ENCODE peak calls at places on chromosome 5, in four cellular contexts. L, G, H and Q are unnamed samples.

GRCh38 chr5:160097981-160098380 is 21.3 kb downstream of the PWWP2A start:
- DNase-seq in H (no peak), G (no peak), L (no peak), Q (no peak)

GRCh38 chr5:74851684-74852353 is 14.4 kb downstream of the FAM169A start:
- DNase-seq in H (peak), L (no peak), G (no peak), Q (no peak)

GRCh38 chr5:125823572-125823971 is 599.6 kb upstream of the GRAMD2B start:
- DNase-seq in H (peak), G (no peak), L (no peak), Q (no peak)

GRCh38 chr5:128844354-128844923 is 120.8 kb upstream of the SLC27A6 start:
- DNase-seq in L (no peak), G (peak), H (peak), Q (no peak)

GRCh38 chr5:2805080-2805479 is 53.6 kb upstream of the IRX2 start:
- DNase-seq in H (no peak), G (peak), L (no peak), Q (no peak)

GRCh38 chr5:126521130-126521529 is 73.9 kb downstream of the ALDH7A1 start:
- DNase-seq in H (no peak), G (no peak), L (no peak), Q (no peak)

GRCh38 chr5:14040542-14040941 is 96.1 kb upstream of the DNAH5 start:
- DNase-seq in G (no peak), H (peak), L (no peak), Q (no peak)

GRCh38 chr5:78527054-78527884 is 121.3 kb downstream of the LHFPL2 start:
- DNase-seq in L (peak), H (peak), G (no peak), Q (peak)

GRCh38 chr5:132828846-132829494 is 1.5 kb downstream of the SHROOM1 start:
- DNase-seq in G (no peak), H (no peak), L (no peak), Q (no peak)

GRCh38 chr5:91245074-91245452 is 138.1 kb downstream of the ARRDC3 start:
- DNase-seq in G (no peak), L (no peak), H (no peak), Q (no peak)